ENCODE peak calls at places on chromosomes 16 and 17, in seven cellular contexts. O, X, C, T, B, G and M are unnamed samples.

GRCh38 chr17:77441130-77441920 is 300.6 kb downstream of the SEC14L1 start:
- DNase-seq in O (no peak), X (no peak), C (no peak), T (no peak), B (no peak), G (no peak), M (no peak)

GRCh38 chr17:69406906-69407305 is 7.6 kb upstream of the MAP2K6 start:
- DNase-seq in B (no peak), O (peak; percentile 59), T (no peak), C (no peak), X (no peak), G (no peak), M (no peak)

GRCh38 chr16:11610580-11610979 is 23.9 kb upstream of the LITAF start:
- DNase-seq in O (no peak), B (no peak), T (no peak), X (no peak), C (no peak), G (no peak), M (no peak)

GRCh38 chr17:4504188-4504587 is 5.5 kb downstream of the SPNS2 start:
- DNase-seq in C (no peak), B (no peak), O (no peak), G (no peak), X (no peak), T (no peak), M (no peak)

GRCh38 chr17:73304971-73305786 is 6.6 kb downstream of the CDC42EP4 start:
- DNase-seq in G (peak; percentile 54), C (no peak), B (peak; percentile 43), O (peak; percentile 83), X (no peak), T (no peak), M (peak; percentile 72)

GRCh38 chr16:64695684-64696083 is 426.2 kb downstream of the CDH11 start:
- DNase-seq in C (no peak), X (no peak), G (no peak), B (no peak), O (no peak), T (no peak), M (no peak)

GRCh38 chr16:11399261-11399831 is 54.1 kb downstream of the RMI2 start:
- DNase-seq in B (no peak), C (no peak), O (no peak), T (no peak), G (no peak), X (no peak), M (no peak)

GRCh38 chr17:3990391-3991127 is 26.3 kb upstream of the ATP2A3 start:
- DNase-seq in C (no peak), G (no peak), T (no peak), B (no peak), X (no peak), O (no peak), M (peak; percentile 18)

GRCh38 chr17:8151120-8151640 is 1.0 kb downstream of the PER1 start:
- DNase-seq in G (peak; percentile 77), C (peak; percentile 63), T (peak; percentile 97), X (peak; percentile 77), B (peak; percentile 89), O (peak; percentile 92), M (peak; percentile 97)

DNA sequence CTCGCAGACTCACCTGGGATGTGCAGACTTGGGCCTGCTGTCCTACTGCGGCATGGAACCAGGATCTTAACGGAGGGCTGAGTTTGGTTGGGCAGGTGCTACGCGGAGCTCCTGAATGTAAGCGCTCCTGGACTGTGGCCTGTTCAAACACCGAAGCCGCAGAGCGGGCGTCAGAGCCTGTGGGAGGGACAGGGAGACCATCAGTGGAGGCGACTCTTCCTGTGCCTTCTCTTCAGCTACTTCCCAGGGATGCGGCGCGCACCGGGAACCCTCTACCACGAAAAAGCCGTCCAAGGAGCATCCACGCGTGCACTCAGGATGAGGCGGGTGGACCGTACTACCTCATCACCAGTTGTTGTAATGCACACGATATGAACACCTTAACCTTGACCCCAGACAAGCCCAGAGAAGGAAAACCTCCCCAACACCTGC is 2.0 kb downstream of the USP36 start:
- DNase-seq in B (peak; percentile 63), O (no peak), X (peak; percentile 43), T (no peak), C (no peak), G (peak; percentile 82), M (peak; percentile 33)
- H3K27ac ChIP-seq in B (no peak overlapping the region), O (peak overlapping the region; percentile 97), X (no peak overlapping the region), T (no peak overlapping the region), C (peak overlapping the region; percentile 13), G (peak overlapping the region; percentile 100), M (no peak overlapping the region)

GRCh38 chr17:9982159-9982558 is 77.1 kb upstream of the RCVRN start:
- DNase-seq in X (no peak), O (no peak), T (no peak), G (no peak), B (no peak), C (no peak), M (no peak)
- TF ChIP-seq CTCF in X (no peak), O (no peak), T (no peak), G (no peak), B (peak; percentile 15), C (peak; percentile 2), M (no peak)

GRCh38 chr17:66920965-66921364 is 43.5 kb upstream of the CACNG4 start:
- DNase-seq in C (no peak), T (no peak), G (no peak), X (no peak), B (no peak), O (peak; percentile 50), M (no peak)

GRCh38 chr17:66920426-66920825 is 44.1 kb upstream of the CACNG4 start:
- DNase-seq in X (no peak), O (no peak), C (no peak), B (no peak), G (no peak), T (no peak), M (no peak)

GRCh38 chr17:66918896-66919295 is 45.6 kb upstream of the CACNG4 start:
- DNase-seq in T (no peak), X (no peak), G (no peak), O (no peak), C (no peak), B (no peak), M (no peak)

GRCh38 chr17:66925811-66926500 is 38.6 kb upstream of the CACNG4 start:
- DNase-seq in O (no peak), B (no peak), T (no peak), C (no peak), X (no peak), G (no peak), M (no peak)

GRCh38 chr17:66923881-66924280 is 40.6 kb upstream of the CACNG4 start:
- DNase-seq in G (no peak), O (no peak), B (no peak), T (no peak), C (no peak), X (no peak), M (no peak)
- H3K4me3 ChIP-seq in G (no peak overlapping the region), O (no peak overlapping the region), B (no peak overlapping the region), T (no peak overlapping the region), C (no peak overlapping the region), X (no peak overlapping the region), M (no peak overlapping the region)

GRCh38 chr16:69513180-69513966 is 52.4 kb upstream of the NFAT5 start:
- DNase-seq in X (no peak), G (no peak), T (no peak), O (no peak), C (peak; percentile 10), B (no peak), M (no peak)
- H3K27ac ChIP-seq in X (no peak overlapping the region), G (no peak overlapping the region), T (no peak overlapping the region), O (no peak overlapping the region), C (peak overlapping the region; percentile 3), B (no peak overlapping the region), M (no peak overlapping the region)

GRCh38 chr17:57672971-57673370 is 72.1 kb downstream of the CCDC182 start:
- DNase-seq in B (no peak), X (no peak), O (no peak), C (no peak), T (peak; percentile 32), G (no peak), M (no peak)

GRCh38 chr17:57671546-57672204 is 73.4 kb downstream of the CCDC182 start:
- DNase-seq in C (peak; percentile 34), X (peak; percentile 70), O (peak; percentile 81), B (peak; percentile 49), T (peak; percentile 78), G (peak; percentile 74), M (peak; percentile 70)

GRCh38 chr17:57669671-57670529 is 75.2 kb downstream of the CCDC182 start:
- DNase-seq in G (no peak), C (no peak), O (no peak), X (no peak), T (peak; percentile 12), B (peak; percentile 3), M (no peak)

GRCh38 chr17:57670769-57671545 is 74.1 kb downstream of the CCDC182 start:
- DNase-seq in O (no peak), B (peak; percentile 9), T (peak; percentile 14), X (no peak), C (no peak), G (no peak), M (no peak)

DNA sequence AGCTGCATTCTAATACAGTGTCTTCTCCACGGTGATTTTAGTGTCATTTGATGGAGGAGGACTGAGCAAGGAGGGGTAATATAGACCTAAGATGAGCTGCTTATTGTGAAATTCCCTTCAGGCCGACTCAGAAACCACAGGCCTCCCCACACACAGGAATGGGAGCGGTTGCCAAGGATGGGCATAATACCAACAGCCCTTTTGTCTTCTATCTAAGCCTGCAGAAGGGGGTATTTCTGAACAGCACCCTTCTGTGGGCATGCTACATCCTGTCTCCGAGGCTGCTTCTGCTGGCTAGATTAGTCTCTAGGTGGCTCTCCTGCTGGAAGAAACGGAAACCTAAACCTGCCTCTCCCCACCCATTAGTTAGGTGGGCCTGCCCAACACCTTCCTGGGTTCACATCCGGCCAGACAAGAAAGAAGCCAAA is 72.9 kb downstream of the CCDC182 start:
- DNase-seq in T (peak; percentile 18), O (no peak), C (no peak), X (peak; percentile 21), B (no peak), G (no peak), M (no peak)
- TF ChIP-seq CTCF in T (no peak), O (no peak), C (no peak), X (no peak), B (no peak), G (no peak), M (no peak)

GRCh38 chr16:85648070-85648714 is 35.1 kb downstream of the GSE1 start:
- DNase-seq in T (no peak), G (no peak), O (no peak), B (no peak), C (no peak), X (no peak), M (no peak)
- H3K4me3 ChIP-seq in T (no peak overlapping the region), G (no peak overlapping the region), O (no peak overlapping the region), B (no peak overlapping the region), C (no peak overlapping the region), X (no peak overlapping the region), M (no peak overlapping the region)

DNA sequence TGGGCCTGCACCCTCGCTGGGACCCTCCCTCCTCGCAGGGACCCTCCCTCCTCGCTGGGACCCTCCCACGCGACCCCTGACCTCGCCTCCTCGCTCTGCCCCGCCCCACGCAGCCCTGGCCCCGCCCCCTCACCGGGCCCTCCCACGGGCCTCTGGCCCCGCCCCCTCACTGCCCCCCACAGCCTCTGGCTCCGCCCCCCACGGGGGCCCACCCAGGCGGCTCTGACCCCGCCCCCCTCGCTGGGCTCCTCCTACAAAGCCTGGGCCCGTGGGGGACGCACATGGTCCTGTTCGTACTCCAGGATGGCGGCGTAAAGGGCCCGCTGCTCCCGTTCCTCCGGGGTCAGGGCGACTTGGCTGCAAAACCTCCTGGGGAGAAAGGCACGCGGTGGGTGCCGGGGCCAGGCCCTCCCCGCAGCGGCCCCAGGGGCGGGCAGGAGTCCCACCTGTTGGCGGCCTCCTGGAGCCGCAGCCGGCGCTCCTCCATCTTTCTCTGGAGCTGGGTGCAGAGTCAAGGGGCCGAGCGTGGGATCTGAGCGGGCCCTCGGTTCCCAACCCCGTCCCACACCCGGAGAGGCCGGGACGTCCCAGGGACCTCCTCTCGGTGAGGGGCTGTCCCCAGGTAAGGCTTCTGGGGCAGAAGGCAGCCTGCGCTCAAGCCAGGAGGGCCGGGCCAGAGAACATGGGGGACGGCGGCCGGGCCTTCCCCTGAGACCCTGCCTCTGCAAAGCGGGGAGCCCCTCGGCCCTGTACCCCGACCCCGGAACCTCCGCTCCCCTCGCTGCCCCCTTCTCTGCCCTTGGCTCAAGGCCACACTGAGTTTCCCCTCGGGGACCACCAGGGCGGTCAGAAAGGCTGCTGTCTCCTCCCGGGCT is 8.9 kb downstream of the VPS9D1 start:
- DNase-seq in G (peak; percentile 63), B (no peak), C (no peak), O (peak; percentile 71), X (peak; percentile 28), T (peak; percentile 31), M (no peak)
- H3K27ac ChIP-seq in G (no peak overlapping the region), B (no peak overlapping the region), C (no peak overlapping the region), O (peak overlapping the region; percentile 27), X (no peak overlapping the region), T (no peak overlapping the region), M (no peak overlapping the region)